ENCODE peak calls at places on chromosomes 5 and 9, in nine cellular contexts. G, Q, F, U, T, I, L, E and Z are unnamed samples.

GRCh38 chr9:111627260-111627963 is 3.7 kb upstream of the DNAJC25 start:
- DNase-seq in T (no peak), E (peak; percentile 57), U (no peak), G (no peak), L (no peak), F (no peak), I (no peak), Q (no peak), Z (no peak)

GRCh38 chr5:124310453-124310852 is 436.0 kb downstream of the ZNF608 start:
- DNase-seq in U (no peak), E (peak; percentile 24), I (no peak), F (no peak), Q (no peak), G (peak; percentile 33), T (no peak), L (no peak), Z (no peak)

GRCh38 chr9:105389789-105390188 is 58.0 kb upstream of the FSD1L start:
- DNase-seq in L (no peak), U (no peak), E (no peak), Q (no peak), F (no peak), T (no peak), I (no peak), G (no peak), Z (no peak)

GRCh38 chr9:121200346-121200745 is 1.3 kb downstream of the RAB14 start:
- DNase-seq in F (no peak), T (no peak), G (no peak), U (peak; percentile 19), E (no peak), Q (no peak), I (no peak), L (no peak), Z (no peak)

GRCh38 chr9:129201289-129201688 is 23.2 kb upstream of the IER5L start:
- DNase-seq in Q (no peak), E (no peak), G (no peak), F (no peak), I (no peak), L (no peak), U (no peak), T (no peak), Z (no peak)

GRCh38 chr9:74908665-74909064 is 20.9 kb upstream of the TRPM6 start:
- DNase-seq in U (no peak), F (no peak), Q (no peak), L (no peak), T (no peak), G (no peak), E (peak; percentile 29), I (no peak), Z (no peak)

GRCh38 chr5:115770466-115770865 is 46.0 kb downstream of the CDO1 start:
- DNase-seq in G (peak; percentile 6), Q (no peak), U (peak; percentile 20), L (no peak), I (no peak), T (peak; percentile 72), F (no peak), E (peak; percentile 17), Z (no peak)

GRCh38 chr9:18942801-18943200 is 90.2 kb downstream of the SAXO1 start:
- DNase-seq in F (no peak), L (no peak), T (no peak), E (no peak), I (no peak), Q (no peak), U (no peak), G (no peak), Z (no peak)